ENCODE peak calls at places on chromosome 3, in six cellular contexts. F is WTC11, N is K562, W is GM23338, H is GM12878, A is H1. U is an unnamed sample.

GRCh38 chr3:154931484-154931883 is 148.6 kb upstream of the MME start:
- DNase-seq in F (no peak), N (no peak), W (no peak), H (no peak), A (no peak), U (no peak)

GRCh38 chr3:50671331-50671730 is 3.4 kb upstream of the DOCK3 start:
- DNase-seq in F (no peak), N (no peak), W (no peak), H (no peak), A (no peak), U (no peak)

GRCh38 chr3:81920805-81921204 is 159.4 kb upstream of the GBE1 start:
- DNase-seq in F (no peak), N (no peak), W (no peak), H (no peak), A (no peak), U (no peak)

GRCh38 chr3:32922078-32922477 is 29.4 kb upstream of the CCR4 start:
- DNase-seq in F (no peak), N (no peak), W (no peak), H (no peak), A (no peak), U (no peak)

GRCh38 chr3:193977622-193978021 is 158.3 kb upstream of the HES1 start:
- DNase-seq in F (no peak), N (no peak), W (no peak), H (no peak), A (no peak), U (no peak)

GRCh38 chr3:15427981-15428380 is 583 bp downstream of the EAF1 start:
- DNase-seq in F (no peak), N (peak; percentile 64), W (peak; percentile 45), H (no peak), A (no peak), U (peak; percentile 35)

GRCh38 chr3:50288387-50289007 is 3.7 kb downstream of the IFRD2 start:
- DNase-seq in F (no peak), N (no peak), W (no peak), H (no peak), A (no peak), U (no peak)

GRCh38 chr3:171948674-171949073 is 90.7 kb upstream of the FNDC3B start:
- DNase-seq in F (no peak), N (no peak), W (no peak), H (no peak), A (no peak), U (no peak)

GRCh38 chr3:108022316-108023150 is 68.3 kb downstream of the CD47 start:
- DNase-seq in F (no peak), N (no peak), W (no peak), H (no peak), A (no peak), U (no peak)

GRCh38 chr3:38587548-38588131 is 61.8 kb downstream of the SCN5A start:
- DNase-seq in F (no peak), N (no peak), W (no peak), H (no peak), A (no peak), U (no peak)

GRCh38 chr3:187967097-187967496 is 186.9 kb upstream of the LPP start:
- DNase-seq in F (no peak), N (no peak), W (no peak), H (no peak), A (no peak), U (no peak)

GRCh38 chr3:46709147-46709654 is 8.0 kb downstream of the TMIE start:
- DNase-seq in F (no peak), N (no peak), W (no peak), H (no peak), A (no peak), U (no peak)

GRCh38 chr3:178392553-178392952 is 143.7 kb upstream of the KCNMB2 start:
- DNase-seq in F (no peak), N (no peak), W (no peak), H (no peak), A (no peak), U (no peak)

GRCh38 chr3:32238027-32238815 is at the start of gene CMTM8:
- DNase-seq in F (peak; percentile 63), N (peak; percentile 64), W (peak; percentile 83), H (no peak), A (no peak), U (peak; percentile 69)

GRCh38 chr3:105354429-105354828 is 12.3 kb upstream of the ALCAM start:
- DNase-seq in F (peak; percentile 17), N (no peak), W (peak; percentile 87), H (no peak), A (no peak), U (no peak)

GRCh38 chr3:162134571-162134970 is 638.0 kb downstream of the OTOL1 start:
- DNase-seq in F (no peak), N (no peak), W (no peak), H (no peak), A (no peak), U (no peak)

GRCh38 chr3:63387568-63387967 is 109.5 kb downstream of the SYNPR start:
- DNase-seq in F (no peak), N (no peak), W (no peak), H (no peak), A (no peak), U (no peak)

GRCh38 chr3:17672506-17672905 is 69.9 kb downstream of the TBC1D5 start:
- DNase-seq in F (no peak), N (no peak), W (no peak), H (no peak), A (no peak), U (no peak)

GRCh38 chr3:141294848-141295247 is 63.2 kb downstream of the PXYLP1 start:
- DNase-seq in F (no peak), N (no peak), W (no peak), H (no peak), A (no peak), U (no peak)

GRCh38 chr3:168801792-168802191 is 706.1 kb upstream of the GOLIM4 start:
- DNase-seq in F (no peak), N (no peak), W (no peak), H (no peak), A (no peak), U (no peak)

GRCh38 chr3:70471464-70472342 is 159.3 kb upstream of the MDFIC2 start:
- DNase-seq in F (no peak), N (no peak), W (no peak), H (no peak), A (no peak), U (no peak)

GRCh38 chr3:18740631-18741583 is 315.8 kb upstream of the SATB1 start:
- DNase-seq in F (no peak), N (no peak), W (no peak), H (peak; percentile 61), A (no peak), U (no peak)

GRCh38 chr3:187208159-187208558 is 10.9 kb downstream of the RTP1 start:
- DNase-seq in F (no peak), N (no peak), W (no peak), H (no peak), A (no peak), U (no peak)

GRCh38 chr3:54915976-54916375 is 11.9 kb downstream of the LRTM1 start:
- DNase-seq in F (no peak), N (no peak), W (no peak), H (no peak), A (no peak), U (no peak)

GRCh38 chr3:195774917-195775316 is 36.8 kb downstream of the MUC4 start:
- DNase-seq in F (peak; percentile 80), N (peak; percentile 71), W (peak; percentile 81), H (no peak), A (peak; percentile 21), U (peak; percentile 16)

GRCh38 chr3:194832346-194833104 is 146.8 kb downstream of the FAM43A start:
- DNase-seq in F (no peak), N (no peak), W (no peak), H (no peak), A (no peak), U (no peak)

DNA sequence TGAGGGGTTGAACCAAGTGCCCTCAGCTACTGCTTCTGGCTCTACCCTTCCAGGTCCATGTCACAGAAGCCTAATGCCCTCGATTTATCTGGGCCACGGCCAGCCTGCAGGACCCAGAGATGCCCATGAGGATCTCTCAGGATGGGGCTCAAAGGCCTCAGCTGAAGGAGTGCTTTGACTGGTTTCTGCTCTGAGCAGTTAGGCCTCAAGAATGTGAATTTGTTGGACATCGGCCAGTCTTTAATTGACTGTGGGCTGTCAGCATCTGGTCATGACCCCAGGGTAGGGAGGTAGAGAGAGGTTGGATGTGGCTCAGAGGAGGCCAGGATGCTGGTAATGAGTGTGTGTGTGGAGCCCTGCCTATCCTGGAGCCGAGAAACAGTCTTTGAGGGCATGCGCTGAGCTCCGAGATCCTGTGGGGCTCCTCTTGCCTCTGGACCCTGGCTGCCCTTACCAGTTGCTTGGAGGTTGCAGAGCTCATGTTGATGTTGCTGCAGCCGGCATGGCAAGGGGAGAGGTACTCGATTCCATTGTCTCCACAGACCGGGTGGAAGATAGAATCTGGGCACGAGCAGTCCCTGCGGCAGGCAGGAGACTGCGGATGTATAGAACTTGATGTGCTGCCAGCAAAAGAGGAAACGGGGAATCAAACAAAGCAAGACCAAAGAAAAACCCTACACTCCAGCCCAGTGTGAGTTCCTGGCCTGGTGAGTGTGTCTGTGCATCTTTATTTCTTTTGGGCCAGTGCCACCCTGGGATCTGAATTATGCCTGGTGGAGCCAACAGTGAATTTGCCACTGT is 49.2 kb upstream of the RAB6B start:
- DNase-seq in F (no peak), N (no peak), W (no peak), H (no peak), A (no peak), U (no peak)
- TF ChIP-seq CREB1 in F (no peak), N (no peak), W (no peak), H (no peak), A (no peak), U (no peak)

GRCh38 chr3:174125267-174125844 is 727.8 kb downstream of the NLGN1 start:
- DNase-seq in F (peak; percentile 19), N (peak; percentile 4), W (peak; percentile 76), H (no peak), A (no peak), U (peak; percentile 2)
- TF ChIP-seq CREB1 in F (no peak), N (no peak), W (no peak), H (no peak), A (no peak), U (no peak)

GRCh38 chr3:106610362-106610997 is 741.7 kb upstream of the CBLB start:
- DNase-seq in F (no peak), N (no peak), W (no peak), H (no peak), A (no peak), U (no peak)

GRCh38 chr3:106611123-106611522 is 742.3 kb upstream of the CBLB start:
- DNase-seq in F (no peak), N (no peak), W (no peak), H (no peak), A (no peak), U (no peak)

GRCh38 chr3:106611841-106612240 is 743.0 kb upstream of the CBLB start:
- DNase-seq in F (no peak), N (no peak), W (no peak), H (no peak), A (no peak), U (no peak)

GRCh38 chr3:106609666-106610301 is 741.0 kb upstream of the CBLB start:
- DNase-seq in F (peak; percentile 54), N (peak; percentile 7), W (peak; percentile 90), H (peak; percentile 77), A (peak; percentile 57), U (peak; percentile 41)
- TF ChIP-seq CREB1 in F (no peak), N (no peak), W (no peak), H (no peak), A (no peak), U (no peak)

DNA sequence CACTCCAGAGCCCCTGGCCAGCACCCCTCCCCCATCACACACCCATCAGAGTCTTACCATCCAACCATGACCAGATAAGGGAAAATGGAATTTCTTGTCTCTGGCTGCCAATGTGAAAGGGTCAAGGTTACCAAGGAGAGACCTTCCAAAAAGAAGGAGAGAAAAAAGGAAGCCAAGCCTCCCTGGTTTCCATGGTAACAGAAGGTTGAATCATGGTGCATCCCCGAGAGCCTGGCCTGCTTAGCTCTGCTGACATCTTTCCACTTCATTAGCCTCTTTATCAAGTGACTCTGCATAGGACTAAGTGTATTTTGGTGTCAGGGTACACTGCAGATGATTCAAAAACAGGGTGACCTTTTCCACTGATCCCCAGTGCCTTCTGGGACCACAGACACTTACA is 225.8 kb upstream of the PPP2R3A start:
- DNase-seq in F (no peak), N (no peak), W (peak; percentile 22), H (no peak), A (no peak), U (no peak)
- TF ChIP-seq CREB1 in F (no peak), N (no peak), W (no peak), H (no peak), A (no peak), U (no peak)

U was measured in HepG2.